ENCODE peak calls at places on chromosomes 16 and 17, in ten cellular contexts. L is IMR-90, P is spleen, C is ovary, Z is breast epithelium, K is transverse colon, E is esophagus squamous epithelium, Y is GM12878, M is body of pancreas, H is esophagus muscularis mucosa. J is an unnamed sample. For H3K36me3 and H3K4me1, the result is how much of the 10 kb centered on the place peaks cover.

GRCh38 chr17:75516255-75516618 is at the start of gene TSEN54:
- DNase-seq in L (peak), P (peak), C (peak), Z (peak), K (peak), E (peak), Y (peak), M (peak), H (peak), J (peak)

GRCh38 chr17:55645361-55645760 is 77.3 kb downstream of the TMEM100 start:
- DNase-seq in L (no peak), P (no peak), C (no peak), Z (no peak), K (no peak), E (no peak), Y (no peak), M (no peak), H (no peak), J (no peak)

GRCh38 chr16:2817496-2818277 is 650 bp downstream of the PRSS21 start:
- DNase-seq in L (no peak), P (peak), C (no peak), Z (peak), K (peak), E (no peak), Y (no peak), M (no peak), H (no peak), J (no peak)

GRCh38 chr17:69581061-69581955 is 166.8 kb downstream of the MAP2K6 start:
- DNase-seq in L (peak), P (no peak), C (no peak), Z (no peak), K (no peak), E (no peak), Y (peak), M (no peak), H (no peak), J (no peak)

GRCh38 chr16:77564791-77565390 is 130.1 kb upstream of the ADAMTS18 start:
- DNase-seq in L (peak), P (no peak), C (no peak), Z (no peak), K (no peak), E (no peak), Y (no peak), M (no peak), H (no peak), J (no peak)

GRCh38 chr16:89801800-89802199 is 14.6 kb downstream of the FANCA start:
- DNase-seq in L (peak), P (no peak), C (no peak), Z (no peak), K (no peak), E (no peak), Y (no peak), M (no peak), H (no peak), J (no peak)

GRCh38 chr17:73122953-73123605 is 30.6 kb upstream of the SLC39A11 start:
- DNase-seq in L (no peak), P (no peak), C (no peak), Z (no peak), K (no peak), E (no peak), Y (no peak), M (no peak), H (no peak), J (no peak)

GRCh38 chr16:5017678-5017969 is 16.1 kb downstream of the NAGPA start:
- DNase-seq in L (no peak), P (no peak), C (no peak), Z (no peak), K (no peak), E (no peak), Y (no peak), M (no peak), H (no peak), J (no peak)

GRCh38 chr16:25264599-25264998 is 7.0 kb upstream of the ZKSCAN2 start:
- DNase-seq in L (no peak), P (no peak), C (no peak), Z (no peak), K (no peak), E (no peak), Y (no peak), M (no peak), H (no peak), J (no peak)

GRCh38 chr17:44972953-44973352 is 4.8 kb upstream of the C1QL1 start:
- DNase-seq in L (peak), P (no peak), C (no peak), Z (no peak), K (no peak), E (no peak), Y (no peak), M (no peak), H (no peak), J (no peak)

GRCh38 chr17:68778726-68779125 is 176.5 kb downstream of the ABCA8 start:
- DNase-seq in L (no peak), P (no peak), C (no peak), Z (no peak), K (no peak), E (no peak), Y (no peak), M (no peak), H (no peak), J (no peak)

GRCh38 chr16:1413684-1414531 is 596 bp downstream of the UNKL start:
- DNase-seq in L (peak), P (peak), C (peak), Z (peak), K (peak), E (peak), Y (peak), M (peak), H (no peak), J (peak)

GRCh38 chr16:65068151-65068740 is 53.6 kb downstream of the CDH11 start:
- DNase-seq in L (peak), P (no peak), C (no peak), Z (no peak), K (no peak), E (no peak), Y (no peak), M (no peak), H (peak), J (no peak)

GRCh38 chr17:76119409-76120371 is 16.1 kb upstream of the EXOC7 start:
- DNase-seq in L (no peak), P (no peak), C (no peak), Z (no peak), K (no peak), E (no peak), Y (no peak), M (no peak), H (no peak), J (no peak)

GRCh38 chr16:89159174-89159849 is 12.2 kb upstream of the CDH15 start:
- DNase-seq in L (no peak), P (no peak), C (no peak), Z (no peak), K (no peak), E (no peak), Y (no peak), M (no peak), H (no peak), J (no peak)

GRCh38 chr16:556479-557173 is 3.6 kb upstream of the PRR35 start:
- DNase-seq in L (no peak), P (no peak), C (no peak), Z (no peak), K (no peak), E (no peak), Y (no peak), M (no peak), H (no peak), J (no peak)

GRCh38 chr17:41811549-41812175 is at the start of gene P3H4:
- DNase-seq in L (peak), P (peak), C (peak), Z (peak), K (peak), E (no peak), Y (no peak), M (peak), H (no peak), J (peak)

GRCh38 chr16:3431779-3432219 is 11.5 kb downstream of the ZNF597 start:
- DNase-seq in L (peak), P (peak), C (peak), Z (no peak), K (peak), E (no peak), Y (no peak), M (peak), H (no peak), J (peak)

GRCh38 chr17:27339198-27339835 is 45.4 kb downstream of the WSB1 start:
- DNase-seq in L (no peak), P (no peak), C (no peak), Z (no peak), K (no peak), E (no peak), Y (peak), M (no peak), H (no peak), J (no peak)

GRCh38 chr16:56281256-56281805 is 90.0 kb downstream of the GNAO1 start:
- DNase-seq in L (no peak), P (no peak), C (no peak), Z (no peak), K (no peak), E (no peak), Y (no peak), M (no peak), H (no peak), J (no peak)

GRCh38 chr16:4372578-4373355 is 1.1 kb downstream of the VASN start:
- DNase-seq in L (peak), P (peak), C (peak), Z (no peak), K (no peak), E (no peak), Y (no peak), M (peak), H (no peak), J (no peak)

GRCh38 chr17:79361221-79361734 is 249.6 kb downstream of the RBFOX3 start:
- DNase-seq in L (no peak), P (no peak), C (no peak), Z (no peak), K (no peak), E (no peak), Y (no peak), M (no peak), H (no peak), J (no peak)

GRCh38 chr17:62902573-62903229 is 63.3 kb upstream of the TANC2 start:
- DNase-seq in L (no peak), P (no peak), C (no peak), Z (no peak), K (no peak), E (no peak), Y (no peak), M (no peak), H (no peak), J (no peak)

GRCh38 chr17:57290955-57291354 is 34.6 kb downstream of the MSI2 start:
- DNase-seq in L (no peak), P (no peak), C (no peak), Z (no peak), K (no peak), E (no peak), Y (no peak), M (no peak), H (no peak), J (no peak)

GRCh38 chr17:68439656-68440290 is 17.5 kb downstream of the WIPI1 start:
- DNase-seq in L (no peak), P (no peak), C (no peak), Z (no peak), K (no peak), E (no peak), Y (no peak), M (no peak), H (no peak), J (no peak)

GRCh38 chr16:2008631-2009301 is 855 bp downstream of the ZNF598 start:
- DNase-seq in L (peak), P (peak), C (no peak), Z (no peak), K (no peak), E (no peak), Y (no peak), M (no peak), H (no peak), J (no peak)

GRCh38 chr17:82932146-82933005 is 92.6 kb upstream of the ZNF750 start:
- DNase-seq in L (peak), P (peak), C (peak), Z (peak), K (no peak), E (no peak), Y (no peak), M (no peak), H (no peak), J (no peak)

GRCh38 chr17:8041980-8042379 is 3.1 kb downstream of the ALOX15B start:
- DNase-seq in L (no peak), P (no peak), C (no peak), Z (no peak), K (no peak), E (no peak), Y (no peak), M (no peak), H (no peak), J (no peak)

GRCh38 chr17:235831-236640 is 54.6 kb upstream of the DOC2B start:
- DNase-seq in L (no peak), P (peak), C (no peak), Z (no peak), K (peak), E (no peak), Y (no peak), M (no peak), H (no peak), J (no peak)

GRCh38 chr16:83615131-83615530 is 192.6 kb upstream of the HSBP1 start:
- DNase-seq in L (no peak), P (no peak), C (no peak), Z (no peak), K (no peak), E (no peak), Y (no peak), M (no peak), H (peak), J (no peak)

DNA sequence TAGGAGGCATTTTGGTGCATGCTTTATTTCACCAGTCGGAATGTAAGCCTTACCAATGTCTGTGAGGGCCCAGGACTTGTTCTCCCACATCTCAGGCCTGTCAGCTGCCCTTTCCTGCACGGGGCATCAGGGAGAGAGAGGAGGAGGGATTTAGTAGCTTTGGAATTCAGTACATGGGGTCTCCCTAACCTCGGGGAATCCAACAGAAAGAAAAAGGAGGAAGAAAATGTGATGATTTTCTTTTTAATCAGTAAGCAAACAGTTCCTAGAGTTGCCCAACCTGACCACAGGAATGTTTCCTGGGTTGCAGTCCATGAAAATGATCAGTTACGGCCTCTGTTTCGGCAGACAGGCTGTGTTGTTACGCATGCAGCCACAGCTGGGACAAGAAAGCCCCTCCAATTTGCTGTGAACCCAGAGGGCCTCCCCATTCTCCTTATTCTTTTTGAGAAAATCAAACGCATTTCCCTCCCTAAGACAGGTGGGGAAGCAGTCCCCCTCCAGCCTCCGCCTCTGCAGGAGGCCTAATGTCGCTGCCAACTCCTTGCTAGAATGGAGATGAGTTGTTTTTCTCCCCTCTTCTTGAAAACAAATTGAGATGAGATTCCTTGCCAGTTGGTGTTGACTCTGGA is 53.1 kb upstream of the TANGO6 start:
- DNase-seq in L (peak), P (no peak), C (peak), Z (no peak), K (peak), E (no peak), Y (no peak), M (peak), H (no peak), J (peak)
- TF ChIP-seq POLR2A in L (no peak), P (no peak), C (no peak), Z (no peak), K (no peak), E (no peak), Y (no peak), M (no peak), H (no peak), J (no peak)

DNA sequence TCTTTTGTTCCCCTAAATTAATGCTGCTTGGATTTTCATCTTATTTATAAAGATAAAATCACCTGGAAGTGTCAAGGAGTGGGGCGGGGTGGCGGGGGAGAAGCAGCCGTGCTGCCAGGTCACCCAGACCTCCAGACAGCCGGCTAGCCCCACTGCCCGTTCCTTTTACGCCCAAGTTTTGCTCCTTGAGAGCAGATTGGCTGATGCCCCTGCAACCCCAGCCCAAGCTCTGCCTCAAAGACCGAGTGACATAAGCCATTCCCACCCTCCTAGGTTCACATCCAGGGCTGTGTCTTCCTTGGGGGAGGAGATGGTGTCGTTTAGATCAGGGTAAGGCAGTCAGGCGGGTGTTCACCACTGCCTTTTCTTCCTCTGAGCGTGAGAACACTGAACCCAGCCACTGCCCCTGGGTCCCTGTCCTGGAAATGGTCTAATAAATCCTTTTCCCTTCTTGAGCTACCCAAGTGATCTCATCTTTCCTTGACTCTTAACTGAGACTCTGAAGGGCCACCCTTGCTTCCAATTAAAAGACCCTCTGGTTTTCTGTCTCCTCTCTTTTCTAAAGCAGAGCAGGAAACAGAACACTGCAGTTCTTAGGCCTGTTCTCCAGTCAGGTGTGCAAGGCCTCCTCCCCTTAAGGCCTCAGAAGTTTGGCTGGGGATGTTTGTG is 5.7 kb downstream of the PDF start:
- DNase-seq in L (no peak), P (peak), C (no peak), Z (no peak), K (no peak), E (no peak), Y (no peak), M (no peak), H (no peak), J (no peak)
- H3K36me3 ChIP-seq in L (half or more), P (half or more), C (under half), Z (under half), K (under half), E (half or more), Y (under half), M (under half), H (under half), J (half or more)

GRCh38 chr16:14001521-14001920 is 69.6 kb upstream of the MRTFB start:
- DNase-seq in L (no peak), P (no peak), C (no peak), Z (no peak), K (no peak), E (no peak), Y (no peak), M (no peak), H (no peak), J (no peak)

GRCh38 chr16:14004031-14004718 is 66.9 kb upstream of the MRTFB start:
- DNase-seq in L (no peak), P (no peak), C (no peak), Z (no peak), K (no peak), E (no peak), Y (no peak), M (no peak), H (no peak), J (peak)

GRCh38 chr16:14002416-14002815 is 68.7 kb upstream of the MRTFB start:
- DNase-seq in L (no peak), P (no peak), C (no peak), Z (no peak), K (no peak), E (no peak), Y (no peak), M (no peak), H (no peak), J (no peak)

GRCh38 chr16:14004719-14005315 is 66.3 kb upstream of the MRTFB start:
- DNase-seq in L (no peak), P (no peak), C (no peak), Z (no peak), K (no peak), E (no peak), Y (no peak), M (no peak), H (no peak), J (no peak)

GRCh38 chr16:14003119-14003570 is 68.0 kb upstream of the MRTFB start:
- DNase-seq in L (peak), P (peak), C (peak), Z (peak), K (peak), E (no peak), Y (no peak), M (no peak), H (no peak), J (no peak)
- H3K4me1 ChIP-seq in L (under half), P (under half), C (under half), Z (under half), K (under half), E (under half), Y (under half), M (under half), H (under half), J (under half)

GRCh38 chr16:22191089-22191965 is 14.8 kb upstream of the EEF2K start:
- DNase-seq in L (peak), P (peak), C (peak), Z (peak), K (peak), E (peak), Y (peak), M (peak), H (peak), J (peak)

GRCh38 chr16:22190169-22191088 is 15.6 kb upstream of the EEF2K start:
- DNase-seq in L (peak), P (peak), C (peak), Z (peak), K (peak), E (peak), Y (peak), M (peak), H (peak), J (peak)

GRCh38 chr16:22191966-22192260 is 14.2 kb upstream of the EEF2K start:
- DNase-seq in L (peak), P (no peak), C (peak), Z (no peak), K (peak), E (no peak), Y (no peak), M (no peak), H (no peak), J (no peak)

GRCh38 chr16:22193134-22193411 is 13.0 kb upstream of the EEF2K start:
- DNase-seq in L (no peak), P (no peak), C (peak), Z (no peak), K (no peak), E (no peak), Y (no peak), M (no peak), H (no peak), J (no peak)

DNA sequence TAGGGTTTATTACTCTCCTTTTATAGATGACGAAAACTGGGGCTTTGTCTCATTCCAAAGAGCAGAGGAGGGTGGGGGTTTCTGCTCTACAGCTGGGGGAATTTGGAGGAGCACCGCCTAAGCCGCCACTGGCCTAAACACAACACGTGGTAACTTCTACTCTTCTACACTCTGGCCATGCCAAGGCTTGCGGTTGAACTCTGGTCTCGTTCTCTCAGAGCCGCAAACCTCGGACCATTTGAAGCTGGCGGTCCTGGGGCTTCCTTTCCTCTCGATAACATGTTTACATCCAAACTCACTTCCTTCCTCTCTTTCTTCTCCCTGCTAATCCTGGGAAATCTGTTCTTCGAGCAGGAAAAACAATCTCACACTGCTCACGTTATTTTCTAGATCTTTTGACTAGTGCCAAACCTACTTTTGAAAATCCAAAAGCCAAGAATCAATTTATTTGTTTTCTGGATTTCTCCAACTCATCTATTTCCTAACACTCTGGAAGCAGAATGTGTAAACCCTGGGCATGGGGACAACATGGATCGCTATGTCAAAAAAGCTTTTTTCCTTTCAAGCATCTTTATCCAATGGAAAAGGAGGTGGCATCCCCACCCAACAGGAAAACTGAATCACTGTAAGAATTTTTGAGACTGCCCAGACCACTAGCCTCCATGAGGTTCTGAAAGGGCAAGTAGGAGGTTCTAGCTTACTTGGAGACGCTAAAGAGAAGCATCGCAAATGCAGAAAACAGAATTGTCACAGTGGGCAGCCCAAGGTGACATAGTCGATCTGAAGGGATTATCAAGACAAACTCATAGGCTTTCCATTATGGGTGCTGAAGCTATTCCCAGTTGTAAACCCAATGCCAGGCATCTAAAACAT is 13.6 kb upstream of the EEF2K start:
- DNase-seq in L (peak), P (peak), C (peak), Z (peak), K (peak), E (peak), Y (peak), M (peak), H (peak), J (peak)
- TF ChIP-seq POLR2A in L (no peak), P (no peak), C (peak), Z (no peak), K (peak), E (no peak), Y (no peak), M (no peak), H (no peak), J (peak)

J was measured in tibial nerve.